ENCODE peak calls at places on chromosomes 2 and 18, in ten cellular contexts. D is stomach; G is naive thymus-derived CD4-positive, alpha-beta T cell; M is neural progenitor cell; F is lower lobe of right lung; U is NT2/D1; C is IMR-90; X is left ventricle myocardium inferior; P is colonic mucosa; A is uterus. O is an unnamed sample.

GRCh38 chr18:46481048-46481846 is 175.8 kb downstream of the LOXHD1 start:
- DNase-seq in D (peak; percentile 57), G (no peak), M (peak; percentile 73), F (no peak), U (no peak), C (peak; percentile 52), X (peak; percentile 38), P (peak; percentile 45), A (no peak), O (no peak)

GRCh38 chr2:17171446-17172049 is 346.7 kb downstream of the RAD51AP2 start:
- DNase-seq in D (peak; percentile 27), G (no peak), M (peak; percentile 66), F (no peak), U (peak; percentile 52), C (peak; percentile 23), X (no peak), P (no peak), A (no peak), O (no peak)

GRCh38 chr18:28834889-28835288 is 658.0 kb upstream of the CDH2 start:
- DNase-seq in D (no peak), G (no peak), M (no peak), F (no peak), U (no peak), C (peak; percentile 57), X (no peak), P (no peak), A (no peak), O (no peak)

GRCh38 chr18:75554644-75555043 is 127.1 kb upstream of the SMIM21 start:
- DNase-seq in D (no peak), G (no peak), M (no peak), F (no peak), U (no peak), C (no peak), X (no peak), P (no peak), A (no peak), O (no peak)

GRCh38 chr2:189249171-189249570 is 69.6 kb upstream of the COL5A2 start:
- DNase-seq in D (no peak), G (no peak), M (no peak), F (no peak), U (no peak), C (peak; percentile 85), X (no peak), P (no peak), A (no peak), O (no peak)

GRCh38 chr2:218960196-218961165 is 1.0 kb downstream of the CDK5R2 start:
- DNase-seq in D (no peak), G (no peak), M (peak; percentile 56), F (no peak), U (no peak), C (no peak), X (no peak), P (no peak), A (no peak), O (no peak)

GRCh38 chr2:35585972-35586371 is 769.6 kb upstream of the CRIM1 start:
- DNase-seq in D (no peak), G (no peak), M (peak; percentile 4), F (no peak), U (peak; percentile 9), C (no peak), X (no peak), P (no peak), A (no peak), O (no peak)

GRCh38 chr2:206824993-206825392 is 59.6 kb downstream of the FASTKD2 start:
- DNase-seq in D (no peak), G (no peak), M (no peak), F (no peak), U (no peak), C (no peak), X (no peak), P (no peak), A (no peak), O (no peak)

GRCh38 chr2:73827018-73827417 is 1.7 kb upstream of the STAMBP start:
- DNase-seq in D (no peak), G (no peak), M (no peak), F (no peak), U (no peak), C (peak; percentile 51), X (no peak), P (no peak), A (no peak), O (no peak)

GRCh38 chr2:230901006-230901405 is 24.0 kb downstream of the GPR55 start:
- DNase-seq in D (no peak), G (no peak), M (no peak), F (no peak), U (no peak), C (no peak), X (no peak), P (peak; percentile 16), A (no peak), O (no peak)

GRCh38 chr2:31253344-31254155 is 19.6 kb downstream of the EHD3 start:
- DNase-seq in D (no peak), G (no peak), M (no peak), F (no peak), U (no peak), C (no peak), X (no peak), P (no peak), A (no peak), O (no peak)

GRCh38 chr18:24868331-24868730 is 407.9 kb downstream of the HRH4 start:
- DNase-seq in D (no peak), G (no peak), M (no peak), F (no peak), U (no peak), C (peak; percentile 67), X (no peak), P (no peak), A (no peak), O (no peak)

GRCh38 chr2:46032161-46032813 is 264.9 kb upstream of the EPAS1 start:
- DNase-seq in D (no peak), G (no peak), M (no peak), F (no peak), U (no peak), C (no peak), X (no peak), P (no peak), A (no peak), O (no peak)

DNA sequence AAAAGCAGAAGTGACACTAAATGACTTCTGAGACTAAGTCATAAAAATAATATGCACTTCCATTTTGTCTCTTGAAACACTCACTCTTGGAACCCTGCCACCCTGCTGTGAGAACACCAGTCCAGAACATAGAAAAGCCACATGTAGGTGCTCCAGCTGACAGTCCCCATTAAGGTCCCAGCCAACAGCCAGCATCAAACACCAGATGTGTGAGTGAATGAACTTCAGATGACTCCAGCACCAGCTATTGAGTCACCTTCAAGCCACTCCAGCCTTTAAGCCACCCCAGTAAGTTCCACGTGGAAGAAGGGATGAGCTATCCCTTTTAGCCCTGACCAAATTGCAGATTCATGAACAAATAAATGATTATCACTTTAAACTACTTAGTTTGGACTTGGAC is 31.5 kb upstream of the LGALSL start:
- DNase-seq in D (no peak), G (no peak), M (no peak), F (no peak), U (no peak), C (no peak), X (no peak), P (peak; percentile 15), A (no peak), O (no peak)
- H3K4me1 ChIP-seq in D (no peaks in the 10 kb centered on the region), G (no peaks in the 10 kb centered on the region), M (peaks cover 12% of the 10 kb centered on the region), F (no peaks in the 10 kb centered on the region), U (no peaks in the 10 kb centered on the region), C (no peaks in the 10 kb centered on the region), X (peaks cover 8% of the 10 kb centered on the region), P (no peaks in the 10 kb centered on the region), A (no peaks in the 10 kb centered on the region), O (peaks cover 3% of the 10 kb centered on the region)

DNA sequence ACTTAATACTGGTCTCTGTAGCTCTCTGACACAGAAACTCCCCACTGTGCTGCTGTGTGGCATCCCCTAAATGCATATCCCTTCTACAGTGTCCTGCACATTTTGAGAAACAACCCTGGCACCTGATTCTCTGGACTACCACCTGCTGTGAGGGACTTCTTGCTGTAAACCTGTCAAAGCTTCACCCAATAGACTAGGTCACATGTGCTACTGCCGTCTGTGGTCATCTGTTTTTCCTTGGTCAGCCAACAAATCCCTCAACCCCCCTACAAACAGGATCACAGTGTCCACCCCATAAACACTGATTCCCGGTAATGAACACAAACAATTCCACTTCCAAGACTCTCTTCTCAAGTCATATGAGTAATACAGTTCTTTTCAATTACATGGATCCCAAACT is 1157.3 kb downstream of the RPIA start:
- DNase-seq in D (no peak), G (no peak), M (no peak), F (no peak), U (no peak), C (no peak), X (no peak), P (no peak), A (no peak), O (no peak)
- H3K9me3 ChIP-seq in D (no peaks in the 10 kb centered on the region), G (no peaks in the 10 kb centered on the region), M (peaks cover 78% of the 10 kb centered on the region), F (no peaks in the 10 kb centered on the region), U (no peaks in the 10 kb centered on the region), C (peaks cover 29% of the 10 kb centered on the region), X (no peaks in the 10 kb centered on the region), P (no peaks in the 10 kb centered on the region), A (no peaks in the 10 kb centered on the region), O (no peaks in the 10 kb centered on the region)

GRCh38 chr2:70688427-70688826 is 79.6 kb downstream of the ADD2 start:
- DNase-seq in D (no peak), G (no peak), M (no peak), F (no peak), U (no peak), C (no peak), X (no peak), P (no peak), A (no peak), O (no peak)
- H3K36me3 ChIP-seq in D (no peaks in the 10 kb centered on the region), G (peaks cover 2% of the 10 kb centered on the region), M (no peaks in the 10 kb centered on the region), F (no peaks in the 10 kb centered on the region), U (peaks cover 46% of the 10 kb centered on the region), C (no peaks in the 10 kb centered on the region), X (no peaks in the 10 kb centered on the region), P (no peaks in the 10 kb centered on the region), A (no peaks in the 10 kb centered on the region), O (no peaks in the 10 kb centered on the region)

GRCh38 chr2:119700866-119701265 is 21.9 kb downstream of the TMEM177 start:
- DNase-seq in D (no peak), G (no peak), M (peak; percentile 37), F (no peak), U (peak; percentile 81), C (no peak), X (no peak), P (no peak), A (no peak), O (no peak)
- H3K4me1 ChIP-seq in D (peaks cover 4% of the 10 kb centered on the region), G (peaks cover 6% of the 10 kb centered on the region), M (peaks cover 33% of the 10 kb centered on the region), F (peaks cover under 1% of the 10 kb centered on the region), U (peaks cover 15% of the 10 kb centered on the region), C (no peaks in the 10 kb centered on the region), X (peaks cover 15% of the 10 kb centered on the region), P (no peaks in the 10 kb centered on the region), A (no peaks in the 10 kb centered on the region), O (no peaks in the 10 kb centered on the region)

DNA sequence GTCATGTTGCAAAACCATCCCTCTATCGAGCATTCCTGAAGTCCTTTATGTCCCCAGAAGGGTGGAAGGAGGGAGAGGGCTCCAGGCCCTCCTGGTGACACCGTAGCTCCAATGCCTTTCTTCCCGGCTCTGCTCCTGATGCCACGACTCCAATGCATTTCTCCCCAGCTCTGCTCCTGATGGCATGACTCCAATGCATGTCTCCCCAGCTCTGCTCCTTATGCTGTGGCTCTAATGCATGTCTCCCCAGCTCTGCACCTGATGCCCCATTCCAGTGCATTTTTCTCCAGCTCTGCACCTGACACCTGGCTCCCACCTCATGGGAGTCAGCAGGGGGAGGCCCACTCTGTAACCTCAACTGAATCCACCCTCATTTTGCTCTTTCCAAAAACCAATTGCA is 153.0 kb upstream of the SALL3 start:
- DNase-seq in D (no peak), G (no peak), M (no peak), F (no peak), U (no peak), C (no peak), X (no peak), P (no peak), A (no peak), O (no peak)
- H3K9me3 ChIP-seq in D (no peaks in the 10 kb centered on the region), G (no peaks in the 10 kb centered on the region), M (no peaks in the 10 kb centered on the region), F (no peaks in the 10 kb centered on the region), U (peaks cover 12% of the 10 kb centered on the region), C (peaks cover 68% of the 10 kb centered on the region), X (no peaks in the 10 kb centered on the region), P (no peaks in the 10 kb centered on the region), A (no peaks in the 10 kb centered on the region), O (no peaks in the 10 kb centered on the region)